ENCODE peak calls at places on chromosomes 3 and 15, in four cellular contexts. V is IMR-90, G is PC-3, Z is neural progenitor cell. B is an unnamed sample.

GRCh38 chr15:25410649-25411048 is 28.2 kb downstream of the UBE3A start:
- DNase-seq in V (peak; percentile 75), G (no peak), Z (no peak), B (no peak)

GRCh38 chr3:12049675-12050074 is 45.5 kb downstream of the SYN2 start:
- DNase-seq in V (peak; percentile 3), G (peak; percentile 43), Z (peak; percentile 45), B (peak; percentile 10)

GRCh38 chr3:40523781-40524180 is 979 bp upstream of the ZNF621 start:
- DNase-seq in V (no peak), G (peak; percentile 3), Z (peak; percentile 4), B (peak; percentile 5)

GRCh38 chr3:98994128-98994762 is 92.8 kb upstream of the DCBLD2 start:
- DNase-seq in V (peak; percentile 81), G (peak; percentile 84), Z (peak; percentile 46), B (peak; percentile 76)

GRCh38 chr15:87608238-87609028 is 648.1 kb downstream of the NTRK3 start:
- DNase-seq in V (no peak), G (no peak), Z (no peak), B (no peak)

GRCh38 chr3:181213347-181213746 is 223.8 kb upstream of the DNAJC19 start:
- DNase-seq in V (no peak), G (no peak), Z (no peak), B (no peak)

GRCh38 chr3:14411988-14412387 is 9.6 kb downstream of the SLC6A6 start:
- DNase-seq in V (no peak), G (peak; percentile 29), Z (peak; percentile 47), B (no peak)

GRCh38 chr15:88258021-88258641 is 1.6 kb upstream of the NTRK3 start:
- DNase-seq in V (no peak), G (no peak), Z (peak; percentile 74), B (no peak)

GRCh38 chr3:170531054-170531453 is 54.8 kb downstream of the SLC7A14 start:
- DNase-seq in V (no peak), G (no peak), Z (no peak), B (no peak)

GRCh38 chr15:53880353-53880752 is 97.9 kb upstream of the UNC13C start:
- DNase-seq in V (no peak), G (no peak), Z (no peak), B (no peak)

GRCh38 chr3:63580151-63580550 is 72.3 kb upstream of the SNTN start:
- DNase-seq in V (no peak), G (peak; percentile 35), Z (no peak), B (no peak)

GRCh38 chr3:15805756-15806266 is 8.0 kb upstream of the ANKRD28 start:
- DNase-seq in V (peak; percentile 89), G (peak; percentile 77), Z (no peak), B (peak; percentile 90)

GRCh38 chr3:158744567-158745288 is 12.5 kb upstream of the RARRES1 start:
- DNase-seq in V (no peak), G (no peak), Z (no peak), B (no peak)
- H3K27ac ChIP-seq in V (no peak overlapping the region), G (peak overlapping the region; percentile 77), Z (no peak overlapping the region), B (no peak overlapping the region)

DNA sequence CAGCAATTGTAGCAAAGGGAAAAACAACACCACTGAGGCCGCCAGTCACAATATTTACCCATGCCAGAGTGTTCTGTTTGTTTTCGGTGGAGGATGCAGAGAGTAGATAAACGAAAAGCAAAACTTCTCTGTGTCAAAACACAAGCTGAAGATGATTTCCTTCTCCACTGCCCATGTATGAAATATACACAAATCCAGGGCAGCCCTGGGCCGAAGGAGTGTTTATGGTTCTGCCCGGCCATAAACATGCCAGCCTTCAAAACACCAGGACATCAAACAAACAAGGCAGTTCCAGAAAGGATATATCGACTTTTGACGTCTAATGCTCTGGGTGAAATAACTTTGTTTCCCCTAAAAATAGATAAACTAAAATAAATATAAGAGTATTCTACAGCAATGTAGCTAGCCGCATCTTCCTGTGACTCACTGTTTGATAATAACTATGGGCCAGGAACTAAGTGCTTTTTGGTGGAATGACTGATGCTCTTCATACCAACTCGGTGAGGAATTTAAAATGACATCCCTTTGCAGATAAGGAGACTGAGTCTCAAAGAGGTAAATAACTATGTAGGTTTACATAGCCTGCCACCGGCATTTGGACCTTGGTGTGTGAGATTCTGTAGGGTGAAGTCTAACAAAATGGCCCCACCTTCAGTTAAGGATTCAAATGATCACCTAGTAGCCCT is 82.8 kb downstream of the MAGI1 start:
- DNase-seq in V (peak; percentile 88), G (peak; percentile 75), Z (no peak), B (peak; percentile 46)
- H3K27ac ChIP-seq in V (peak overlapping the region; percentile 36), G (peak overlapping the region; percentile 90), Z (no peak overlapping the region), B (peak overlapping the region; percentile 70)

GRCh38 chr15:58889363-58889762 is 44.1 kb downstream of the SLTM start:
- DNase-seq in V (no peak), G (no peak), Z (no peak), B (no peak)
- H3K27ac ChIP-seq in V (no peak overlapping the region), G (no peak overlapping the region), Z (no peak overlapping the region), B (no peak overlapping the region)

GRCh38 chr15:62848631-62849050 is 193.9 kb upstream of the TPM1 start:
- DNase-seq in V (peak; percentile 48), G (peak; percentile 35), Z (no peak), B (peak; percentile 87)

GRCh38 chr15:62850791-62851291 is 191.7 kb upstream of the TPM1 start:
- DNase-seq in V (peak; percentile 76), G (peak; percentile 67), Z (peak; percentile 26), B (peak; percentile 37)

GRCh38 chr15:62850318-62850717 is 192.2 kb upstream of the TPM1 start:
- DNase-seq in V (no peak), G (no peak), Z (no peak), B (no peak)

GRCh38 chr15:62847900-62848489 is 194.6 kb upstream of the TPM1 start:
- DNase-seq in V (peak; percentile 54), G (peak; percentile 74), Z (peak; percentile 74), B (peak; percentile 65)

GRCh38 chr15:62849316-62850129 is 193.0 kb upstream of the TPM1 start:
- DNase-seq in V (no peak), G (no peak), Z (no peak), B (no peak)
- H3K27ac ChIP-seq in V (no peak overlapping the region), G (no peak overlapping the region), Z (no peak overlapping the region), B (peak overlapping the region; percentile 14)

DNA sequence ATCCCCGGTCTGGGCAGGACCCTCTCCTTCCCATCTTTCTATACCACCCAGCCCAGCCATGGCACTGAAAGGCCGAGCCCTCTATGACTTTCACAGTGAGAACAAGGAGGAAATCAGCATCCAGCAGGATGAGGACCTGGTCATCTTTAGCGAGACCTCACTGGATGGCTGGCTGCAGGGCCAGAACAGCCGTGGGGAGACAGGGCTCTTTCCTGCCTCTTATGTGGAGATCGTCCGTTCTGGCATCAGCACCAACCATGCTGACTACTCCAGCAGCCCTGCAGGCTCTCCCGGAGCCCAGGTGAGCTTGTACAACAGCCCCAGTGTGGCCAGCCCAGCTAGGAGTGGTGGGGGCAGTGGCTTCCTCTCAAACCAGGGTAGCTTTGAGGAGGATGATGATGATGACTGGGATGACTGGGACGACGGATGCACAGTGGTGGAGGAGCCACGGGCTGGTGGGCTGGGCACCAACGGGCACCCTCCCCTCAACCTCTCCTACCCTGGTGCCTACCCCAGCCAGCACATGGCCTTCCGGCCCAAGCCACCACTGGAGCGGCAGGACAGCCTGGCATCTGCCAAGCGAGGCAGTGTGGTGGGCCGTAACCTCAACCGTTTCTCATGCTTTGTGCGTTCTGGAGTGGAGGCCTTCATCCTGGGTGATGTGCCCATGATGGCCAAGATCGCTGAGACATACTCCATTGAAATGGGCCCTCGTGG is 1.5 kb downstream of the SNX33 start:
- DNase-seq in V (no peak), G (no peak), Z (no peak), B (no peak)
- H3K27ac ChIP-seq in V (peak overlapping the region; percentile 94), G (no peak overlapping the region), Z (no peak overlapping the region), B (no peak overlapping the region)

GRCh38 chr15:76753771-76754170 is 151.4 kb downstream of the SCAPER start:
- DNase-seq in V (peak; percentile 44), G (peak; percentile 25), Z (no peak), B (peak; percentile 20)
- H3K27ac ChIP-seq in V (no peak overlapping the region), G (peak overlapping the region; percentile 54), Z (no peak overlapping the region), B (no peak overlapping the region)

GRCh38 chr15:90916461-90916860 is 13.4 kb downstream of the MAN2A2 start:
- DNase-seq in V (no peak), G (no peak), Z (no peak), B (no peak)
- H3K27ac ChIP-seq in V (no peak overlapping the region), G (no peak overlapping the region), Z (no peak overlapping the region), B (no peak overlapping the region)

DNA sequence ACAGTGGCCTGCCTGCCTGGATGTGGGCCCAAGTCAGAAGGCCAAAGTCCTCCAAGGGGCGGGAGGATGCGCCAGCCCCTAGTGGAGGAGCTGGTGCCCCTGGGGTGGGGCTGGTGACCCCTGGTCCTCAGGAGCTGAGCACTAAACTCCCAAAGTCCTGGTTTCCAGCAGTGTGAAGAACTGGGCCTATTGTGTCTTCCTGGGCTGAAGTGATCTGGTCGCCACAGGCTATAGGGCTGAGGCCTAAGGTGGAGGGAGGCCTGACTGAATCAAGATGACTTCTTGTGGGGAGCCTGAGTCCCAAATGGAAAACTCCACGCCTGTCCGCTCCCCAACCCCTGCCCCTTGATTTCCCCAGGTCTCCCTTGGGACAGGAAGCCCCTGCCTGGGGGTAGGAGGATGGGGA is 775 bp upstream of the FES start:
- DNase-seq in V (no peak), G (no peak), Z (no peak), B (peak; percentile 44)
- H3K27ac ChIP-seq in V (peak overlapping the region; percentile 67), G (no peak overlapping the region), Z (no peak overlapping the region), B (peak overlapping the region; percentile 85)

B was measured in endothelial cell of umbilical vein.